ENCODE peak calls at places on chromosome 3, in seven cellular contexts. One of them, this sample, is unnamed. For H3K4me1, the result is how much of the 10 kb centered on the place peaks cover.

GRCh38 chr3:12452361-12453330 is 31.6 kb upstream of the TSEN2 start:
- DNase-seq in HCT116: no peak
- DNase-seq in GM12878: no peak
- DNase-seq in SK-N-SH: no peak
- DNase-seq in HepG2: peak
- DNase-seq in K562: no peak
- DNase-seq in Panc1: no peak
- DNase-seq in this sample: no peak

GRCh38 chr3:141331370-141332318 is 36.7 kb upstream of the ZBTB38 start:
- DNase-seq in HCT116: peak
- DNase-seq in GM12878: peak
- DNase-seq in SK-N-SH: no peak
- DNase-seq in HepG2: peak
- DNase-seq in K562: peak
- DNase-seq in Panc1: peak
- DNase-seq in this sample: no peak

GRCh38 chr3:182508896-182509295 is 284.4 kb upstream of the ATP11B start:
- DNase-seq in HCT116: no peak
- DNase-seq in GM12878: no peak
- DNase-seq in SK-N-SH: no peak
- DNase-seq in HepG2: no peak
- DNase-seq in K562: no peak
- DNase-seq in Panc1: no peak
- DNase-seq in this sample: peak

GRCh38 chr3:174097686-174098085 is 700.1 kb downstream of the NLGN1 start:
- DNase-seq in HCT116: no peak
- DNase-seq in GM12878: no peak
- DNase-seq in SK-N-SH: no peak
- DNase-seq in HepG2: no peak
- DNase-seq in K562: no peak
- DNase-seq in Panc1: no peak
- DNase-seq in this sample: no peak

GRCh38 chr3:149487598-149488197 is 13.2 kb downstream of the TM4SF4 start:
- DNase-seq in HCT116: peak
- DNase-seq in GM12878: no peak
- DNase-seq in SK-N-SH: no peak
- DNase-seq in HepG2: no peak
- DNase-seq in K562: peak
- DNase-seq in Panc1: no peak
- DNase-seq in this sample: peak

GRCh38 chr3:149314807-149315578 is 18.4 kb downstream of the TM4SF18 start:
- DNase-seq in HCT116: no peak
- DNase-seq in GM12878: no peak
- DNase-seq in SK-N-SH: no peak
- DNase-seq in HepG2: peak
- DNase-seq in K562: no peak
- DNase-seq in Panc1: no peak
- DNase-seq in this sample: no peak

GRCh38 chr3:69865920-69866679 is 126.8 kb downstream of the MITF start:
- DNase-seq in HCT116: no peak
- DNase-seq in GM12878: no peak
- DNase-seq in SK-N-SH: peak
- DNase-seq in HepG2: no peak
- DNase-seq in K562: peak
- DNase-seq in Panc1: no peak
- DNase-seq in this sample: peak

GRCh38 chr3:126311338-126311978 is 45.8 kb downstream of the KLF15 start:
- DNase-seq in HCT116: no peak
- DNase-seq in GM12878: no peak
- DNase-seq in SK-N-SH: no peak
- DNase-seq in HepG2: no peak
- DNase-seq in K562: no peak
- DNase-seq in Panc1: no peak
- DNase-seq in this sample: no peak

GRCh38 chr3:195385526-195385925 is 57.3 kb downstream of the ACAP2 start:
- DNase-seq in HCT116: no peak
- DNase-seq in GM12878: no peak
- DNase-seq in SK-N-SH: no peak
- DNase-seq in HepG2: no peak
- DNase-seq in K562: no peak
- DNase-seq in Panc1: no peak
- DNase-seq in this sample: peak

GRCh38 chr3:174125267-174125844 is 727.8 kb downstream of the NLGN1 start:
- DNase-seq in HCT116: peak
- DNase-seq in GM12878: no peak
- DNase-seq in SK-N-SH: peak
- DNase-seq in HepG2: peak
- DNase-seq in K562: no peak
- DNase-seq in Panc1: no peak
- DNase-seq in this sample: peak

GRCh38 chr3:99862208-99862607 is 44.5 kb downstream of the CMSS1 start:
- DNase-seq in HCT116: no peak
- DNase-seq in GM12878: no peak
- DNase-seq in SK-N-SH: no peak
- DNase-seq in HepG2: no peak
- DNase-seq in K562: no peak
- DNase-seq in Panc1: no peak
- DNase-seq in this sample: no peak
- H3K4me1 ChIP-seq in HCT116: under half
- H3K4me1 ChIP-seq in GM12878: under half
- H3K4me1 ChIP-seq in SK-N-SH: half or more
- H3K4me1 ChIP-seq in HepG2: half or more
- H3K4me1 ChIP-seq in K562: under half
- H3K4me1 ChIP-seq in Panc1: under half
- H3K4me1 ChIP-seq in this sample: under half

DNA sequence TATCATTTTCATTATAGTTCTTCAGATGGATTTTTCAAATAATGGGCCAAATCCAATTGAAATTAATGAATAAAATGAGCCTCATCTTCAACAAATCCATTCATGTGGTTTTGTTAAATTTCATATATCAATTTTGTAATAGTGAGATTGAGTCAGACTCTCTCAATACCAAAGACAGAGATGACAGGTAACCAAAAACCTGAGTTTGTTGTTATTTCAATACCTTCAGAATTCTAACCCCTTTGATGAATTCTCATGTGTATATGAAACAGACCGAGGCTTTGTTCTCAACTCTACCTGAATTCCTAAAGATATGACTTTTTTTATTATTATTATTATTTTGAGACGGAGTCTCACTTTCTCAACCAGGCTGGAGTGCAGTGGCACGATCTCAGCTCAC is 92.8 kb downstream of the FOXP1 start:
- DNase-seq in HCT116: no peak
- DNase-seq in GM12878: no peak
- DNase-seq in SK-N-SH: no peak
- DNase-seq in HepG2: no peak
- DNase-seq in K562: no peak
- DNase-seq in Panc1: no peak
- DNase-seq in this sample: no peak
- TF ChIP-seq REST in HCT116: no peak
- TF ChIP-seq REST in GM12878: no peak
- TF ChIP-seq REST in SK-N-SH: no peak
- TF ChIP-seq REST in HepG2: no peak
- TF ChIP-seq REST in K562: no peak
- TF ChIP-seq REST in Panc1: no peak
- TF ChIP-seq REST in this sample: no peak

DNA sequence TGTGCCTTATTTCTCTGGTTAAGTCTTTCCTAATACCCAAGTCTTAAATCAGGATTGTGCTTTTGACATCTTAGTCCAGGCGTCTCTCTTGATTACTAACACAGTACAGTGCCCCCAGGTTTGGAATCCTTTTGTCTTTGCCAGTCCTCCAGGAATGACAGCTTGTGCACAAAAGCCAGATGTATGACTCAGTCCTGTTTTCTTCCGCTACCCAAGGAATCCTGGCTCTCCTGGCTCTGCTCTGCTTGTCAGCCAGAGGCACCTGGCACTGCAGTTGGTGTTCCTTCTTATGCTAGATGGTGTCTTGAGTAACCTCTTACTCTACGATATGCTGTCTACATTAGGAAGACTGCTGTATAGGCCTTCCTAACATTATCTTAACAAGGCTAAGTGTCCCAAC is 728.2 kb upstream of the NECTIN3 start:
- DNase-seq in HCT116: peak
- DNase-seq in GM12878: no peak
- DNase-seq in SK-N-SH: no peak
- DNase-seq in HepG2: no peak
- DNase-seq in K562: no peak
- DNase-seq in Panc1: no peak
- DNase-seq in this sample: no peak
- TF ChIP-seq POLR2AphosphoS5 in HCT116: no peak
- TF ChIP-seq POLR2AphosphoS5 in GM12878: no peak
- TF ChIP-seq POLR2AphosphoS5 in SK-N-SH: peak
- TF ChIP-seq POLR2AphosphoS5 in HepG2: no peak
- TF ChIP-seq POLR2AphosphoS5 in K562: no peak
- TF ChIP-seq POLR2AphosphoS5 in Panc1: no peak
- TF ChIP-seq POLR2AphosphoS5 in this sample: no peak

DNA sequence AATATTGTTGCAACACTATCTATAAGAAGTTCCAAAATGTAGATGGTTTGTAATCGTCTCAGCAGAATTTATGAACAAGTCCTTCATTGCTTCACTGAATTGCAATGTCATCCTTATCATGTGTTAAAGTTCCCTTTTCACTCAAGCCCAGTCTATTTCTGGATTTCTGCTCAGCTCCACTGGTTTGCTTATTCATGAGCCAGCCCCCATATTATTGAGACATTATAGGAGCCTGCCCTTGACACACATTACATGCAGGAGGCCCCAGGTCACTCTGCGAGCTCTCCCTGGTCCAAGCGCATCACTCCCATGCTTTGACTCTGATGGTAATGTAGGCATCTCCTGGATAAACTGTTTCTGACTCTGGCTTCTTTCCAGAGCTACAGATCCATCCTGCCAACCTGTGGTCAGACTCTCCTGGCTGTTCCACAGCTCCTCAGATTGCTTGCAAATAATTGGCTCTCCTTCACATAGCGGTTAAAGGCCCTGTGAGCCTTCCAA is 56.9 kb downstream of the ABTB1 start:
- DNase-seq in HCT116: no peak
- DNase-seq in GM12878: no peak
- DNase-seq in SK-N-SH: no peak
- DNase-seq in HepG2: no peak
- DNase-seq in K562: peak
- DNase-seq in Panc1: no peak
- DNase-seq in this sample: no peak
- H3K4me1 ChIP-seq in HCT116: under half
- H3K4me1 ChIP-seq in GM12878: under half
- H3K4me1 ChIP-seq in SK-N-SH: under half
- H3K4me1 ChIP-seq in HepG2: under half
- H3K4me1 ChIP-seq in K562: under half
- H3K4me1 ChIP-seq in Panc1: under half
- H3K4me1 ChIP-seq in this sample: under half

GRCh38 chr3:46293991-46294833 is 52.0 kb downstream of the CCR3 start:
- DNase-seq in HCT116: no peak
- DNase-seq in GM12878: no peak
- DNase-seq in SK-N-SH: no peak
- DNase-seq in HepG2: no peak
- DNase-seq in K562: no peak
- DNase-seq in Panc1: no peak
- DNase-seq in this sample: no peak
- TF ChIP-seq REST in HCT116: no peak
- TF ChIP-seq REST in GM12878: no peak
- TF ChIP-seq REST in SK-N-SH: no peak
- TF ChIP-seq REST in HepG2: no peak
- TF ChIP-seq REST in K562: no peak
- TF ChIP-seq REST in Panc1: no peak
- TF ChIP-seq REST in this sample: no peak

This sample was measured in GM23338.